ENCODE peak calls at places on chromosomes 11 and 22, in four cellular contexts. Y is heart left ventricle, V is MM.1S, A is fibroblast of lung. X is an unnamed sample.

GRCh38 chr11:108340958-108341357 is 118.1 kb downstream of the ATM start:
- DNase-seq in Y (no peak), V (no peak), A (no peak), X (no peak)

GRCh38 chr11:125952973-125953372 is 7.1 kb downstream of the VSIG10L2 start:
- DNase-seq in Y (no peak), V (no peak), A (no peak), X (peak)

GRCh38 chr22:37525073-37525745 is 6.0 kb upstream of the CARD10 start:
- DNase-seq in Y (no peak), V (no peak), A (peak), X (no peak)

GRCh38 chr11:111878766-111879636 is at the start of the genes CFAP68 and FDXACB1:
- DNase-seq in Y (peak), V (peak), A (peak), X (peak)

GRCh38 chr11:6333112-6333511 is 12.8 kb upstream of the CAVIN3 start:
- DNase-seq in Y (no peak), V (no peak), A (no peak), X (no peak)

GRCh38 chr11:100719809-100720221 is 32.7 kb downstream of the ARHGAP42 start:
- DNase-seq in Y (peak), V (no peak), A (peak), X (peak)

GRCh38 chr11:2797181-2797711 is 88.3 kb downstream of the CDKN1C start:
- DNase-seq in Y (peak), V (no peak), A (no peak), X (peak)

GRCh38 chr22:21009638-21010425 is 5.1 kb upstream of the P2RX6 start:
- DNase-seq in Y (no peak), V (peak), A (peak), X (no peak)

GRCh38 chr11:130070829-130071205 is 1.1 kb downstream of the APLP2 start:
- DNase-seq in Y (peak), V (peak), A (peak), X (peak)

GRCh38 chr11:64004590-64004984 is 18.3 kb downstream of the OTUB1 start:
- DNase-seq in Y (no peak), V (no peak), A (no peak), X (no peak)

GRCh38 chr22:45210577-45211431 is 29.9 kb downstream of the KIAA0930 start:
- DNase-seq in Y (no peak), V (no peak), A (no peak), X (no peak)

GRCh38 chr11:8707541-8708270 is 25.1 kb downstream of the RPL27A start:
- DNase-seq in Y (peak), V (no peak), A (peak), X (peak)

GRCh38 chr11:32580967-32581366 is 2.7 kb upstream of the EIF3M start:
- DNase-seq in Y (no peak), V (no peak), A (no peak), X (no peak)

GRCh38 chr11:3861698-3862097 is 6.2 kb downstream of the STIM1 start:
- DNase-seq in Y (no peak), V (no peak), A (no peak), X (no peak)
- H3K4me3 ChIP-seq in Y (no peak), V (no peak), A (no peak), X (no peak)

GRCh38 chr11:68012044-68012842 is 2.1 kb downstream of the ALDH3B1 start:
- DNase-seq in Y (no peak), V (no peak), A (no peak), X (no peak)

GRCh38 chr11:68009391-68010000 is 631 bp upstream of the ALDH3B1 start:
- DNase-seq in Y (no peak), V (peak), A (peak), X (no peak)

GRCh38 chr11:68008381-68009337 is 1.5 kb upstream of the ALDH3B1 start:
- DNase-seq in Y (no peak), V (peak), A (no peak), X (no peak)

GRCh38 chr11:68011046-68011943 is 1.2 kb downstream of the ALDH3B1 start:
- DNase-seq in Y (no peak), V (no peak), A (peak), X (no peak)

GRCh38 chr11:68010058-68011041 is at the start of gene ALDH3B1:
- DNase-seq in Y (peak), V (peak), A (peak), X (peak)
- H3K4me3 ChIP-seq in Y (peak), V (peak), A (peak), X (peak)

GRCh38 chr11:46116007-46116711 is 5.1 kb downstream of the PHF21A start:
- DNase-seq in Y (no peak), V (peak), A (no peak), X (no peak)

GRCh38 chr11:46120361-46120710 is 918 bp downstream of the PHF21A start:
- DNase-seq in Y (peak), V (no peak), A (peak), X (peak)

GRCh38 chr11:46119053-46119351 is 2.3 kb downstream of the PHF21A start:
- DNase-seq in Y (no peak), V (no peak), A (no peak), X (no peak)

GRCh38 chr11:46119352-46120216 is 1.7 kb downstream of the PHF21A start:
- DNase-seq in Y (peak), V (peak), A (peak), X (peak)

GRCh38 chr11:46117842-46118241 is 3.4 kb downstream of the PHF21A start:
- DNase-seq in Y (no peak), V (no peak), A (no peak), X (no peak)
- H3K4me3 ChIP-seq in Y (no peak), V (peak), A (peak), X (no peak)

DNA sequence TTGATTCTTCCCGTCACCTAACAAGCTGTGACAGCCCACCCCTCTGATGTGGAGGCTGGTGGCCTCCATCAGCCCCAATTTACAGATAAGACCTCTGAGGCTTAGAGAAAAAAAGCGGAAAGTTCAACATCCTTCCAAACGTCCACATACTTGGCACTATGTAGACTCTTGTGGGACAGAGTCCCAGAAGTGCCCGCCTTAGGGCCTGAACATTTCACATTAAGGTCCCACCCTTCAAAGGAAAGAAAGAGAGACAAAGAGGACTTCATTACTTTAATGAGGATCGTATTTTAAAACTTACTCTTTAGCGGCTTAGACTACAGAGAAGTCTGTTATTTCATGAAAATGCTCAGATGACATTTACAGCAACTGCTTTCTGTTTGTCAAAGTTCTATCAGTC is 15.8 kb upstream of the SCGB1A1 start:
- DNase-seq in Y (no peak), V (no peak), A (no peak), X (no peak)
- H3K4me3 ChIP-seq in Y (no peak), V (no peak), A (no peak), X (no peak)

X was measured in uterus.